ENCODE peak calls at places on chromosomes 7 and 10, in five cellular contexts. Q is cardiac muscle cell, H is GM13977, D is iris pigment epithelial cell, Z is GM06990. U is an unnamed sample.
A peak's percentile ranks its signal among the peaks of the same experiment; 100 is the strongest.

GRCh38 chr7:28052933-28053332 is 127.7 kb downstream of the JAZF1 start:
- DNase-seq in Q (no peak), H (no peak), D (peak; percentile 80), Z (no peak), U (no peak)

GRCh38 chr7:94394058-94394398 is 667 bp upstream of the COL1A2 start:
- DNase-seq in Q (no peak), H (peak; percentile 15), D (peak; percentile 69), Z (no peak), U (no peak)

GRCh38 chr10:73625004-73625883 is 16.0 kb downstream of the MYOZ1 start:
- DNase-seq in Q (peak; percentile 65), H (no peak), D (peak; percentile 44), Z (peak; percentile 35), U (peak; percentile 71)

GRCh38 chr10:132480356-132480755 is 57.2 kb upstream of the INPP5A start:
- DNase-seq in Q (no peak), H (no peak), D (no peak), Z (no peak), U (no peak)

GRCh38 chr7:87935373-87935706 is 1.3 kb downstream of the ADAM22 start:
- DNase-seq in Q (no peak), H (no peak), D (no peak), Z (no peak), U (no peak)

GRCh38 chr7:100432053-100432452 is 2.4 kb downstream of the MEPCE start:
- DNase-seq in Q (no peak), H (no peak), D (no peak), Z (no peak), U (no peak)

GRCh38 chr10:119337796-119338432 is 130.5 kb downstream of the GRK5 start:
- DNase-seq in Q (no peak), H (no peak), D (peak; percentile 87), Z (no peak), U (no peak)

GRCh38 chr10:66823301-66823700 is 102.5 kb upstream of the LRRTM3 start:
- DNase-seq in Q (no peak), H (no peak), D (no peak), Z (no peak), U (no peak)

GRCh38 chr10:6737758-6738463 is 157.8 kb upstream of the PRKCQ start:
- DNase-seq in Q (no peak), H (no peak), D (peak; percentile 57), Z (no peak), U (no peak)

GRCh38 chr10:121999301-121999700 is 10.3 kb downstream of the TACC2 start:
- DNase-seq in Q (no peak), H (no peak), D (no peak), Z (no peak), U (no peak)

GRCh38 chr10:131693766-131694165 is 207.0 kb upstream of the PPP2R2D start:
- DNase-seq in Q (no peak), H (no peak), D (no peak), Z (no peak), U (no peak)

GRCh38 chr7:19522486-19522885 is 186.4 kb downstream of the POLR1F start:
- DNase-seq in Q (no peak), H (no peak), D (peak; percentile 98), Z (no peak), U (no peak)

GRCh38 chr7:20199015-20199737 is 18.0 kb downstream of the MACC1 start:
- DNase-seq in Q (peak; percentile 29), H (peak; percentile 36), D (peak; percentile 83), Z (peak; percentile 68), U (no peak)

U was measured in H9.